ENCODE peak calls at places on chromosomes 2 and 18, in eight cellular contexts. T is esophagus squamous epithelium, D is adrenal gland, P is tibial nerve, H is ovary, U is IMR-90, N is A549, W is stomach. G is an unnamed sample.

GRCh38 chr2:10042301-10043161 is 819 bp upstream of the KLF11 start:
- DNase-seq in T (peak; percentile 23), D (peak; percentile 87), P (peak; percentile 64), H (peak; percentile 89), U (peak; percentile 47), N (no peak), W (peak; percentile 74), G (peak; percentile 88)

GRCh38 chr2:199468561-199469513 is 11.1 kb upstream of the SATB2 start:
- DNase-seq in T (no peak), D (no peak), P (no peak), H (no peak), U (no peak), N (no peak), W (no peak), G (no peak)

GRCh38 chr2:197168705-197169104 is 141.9 kb downstream of the ANKRD44 start:
- DNase-seq in T (peak; percentile 16), D (peak; percentile 65), P (peak; percentile 69), H (peak; percentile 66), U (peak; percentile 51), N (peak; percentile 52), W (peak; percentile 75), G (peak; percentile 47)

GRCh38 chr2:236282406-236282805 is 18.2 kb upstream of the ASB18 start:
- DNase-seq in T (no peak), D (no peak), P (no peak), H (no peak), U (no peak), N (no peak), W (no peak), G (no peak)

GRCh38 chr2:205482399-205483065 is 199.8 kb upstream of the NRP2 start:
- DNase-seq in T (no peak), D (no peak), P (no peak), H (no peak), U (peak; percentile 36), N (no peak), W (no peak), G (no peak)

GRCh38 chr2:132255714-132256113 is 94.0 kb upstream of the ANKRD30BL start:
- DNase-seq in T (no peak), D (no peak), P (no peak), H (no peak), U (no peak), N (no peak), W (no peak), G (no peak)

GRCh38 chr18:11260963-11261441 is 111.6 kb upstream of the PIEZO2 start:
- DNase-seq in T (no peak), D (no peak), P (no peak), H (no peak), U (no peak), N (no peak), W (no peak), G (no peak)

GRCh38 chr2:177129610-177130009 is 83.0 kb upstream of the HNRNPA3 start:
- DNase-seq in T (no peak), D (no peak), P (no peak), H (no peak), U (no peak), N (no peak), W (no peak), G (no peak)

GRCh38 chr2:185757356-185757755 is 18.8 kb downstream of the FSIP2 start:
- DNase-seq in T (no peak), D (no peak), P (no peak), H (no peak), U (peak; percentile 1), N (no peak), W (no peak), G (no peak)

GRCh38 chr18:59127047-59127446 is 12.6 kb upstream of the SEC11C start:
- DNase-seq in T (no peak), D (no peak), P (no peak), H (no peak), U (no peak), N (no peak), W (no peak), G (no peak)

GRCh38 chr2:174138161-174138560 is 110.2 kb downstream of the OLA1 start:
- DNase-seq in T (no peak), D (peak; percentile 17), P (no peak), H (no peak), U (no peak), N (peak; percentile 7), W (no peak), G (no peak)

GRCh38 chr2:263774-264492 is at the start of gene SH3YL1:
- DNase-seq in T (no peak), D (peak; percentile 66), P (no peak), H (peak; percentile 34), U (no peak), N (no peak), W (peak; percentile 87), G (no peak)

GRCh38 chr2:202136526-202136925 is 63.5 kb downstream of the KIAA2012 start:
- DNase-seq in T (no peak), D (no peak), P (no peak), H (no peak), U (no peak), N (no peak), W (no peak), G (no peak)

GRCh38 chr2:96412307-96413066 is 76.9 kb downstream of the NCAPH start:
- DNase-seq in T (no peak), D (no peak), P (no peak), H (no peak), U (no peak), N (no peak), W (no peak), G (no peak)

GRCh38 chr18:77526962-77527361 is 277.3 kb downstream of the GALR1 start:
- DNase-seq in T (no peak), D (no peak), P (no peak), H (no peak), U (no peak), N (no peak), W (no peak), G (no peak)

GRCh38 chr2:230382108-230382507 is 33.9 kb upstream of the SP100 start:
- DNase-seq in T (no peak), D (no peak), P (no peak), H (no peak), U (no peak), N (no peak), W (no peak), G (no peak)

GRCh38 chr2:63805412-63805811 is 36.3 kb upstream of the UGP2 start:
- DNase-seq in T (no peak), D (no peak), P (no peak), H (no peak), U (no peak), N (no peak), W (no peak), G (no peak)

GRCh38 chr2:55693181-55694125 is at the start of gene PNPT1:
- DNase-seq in T (peak; percentile 49), D (peak; percentile 96), P (peak; percentile 90), H (peak; percentile 89), U (peak; percentile 91), N (peak; percentile 98), W (peak; percentile 93), G (peak; percentile 97)
- TF ChIP-seq POLR2A in T (no peak), D (no peak), P (no peak), H (peak; percentile 50), U (peak; percentile 28), N (peak; percentile 96), W (no peak), G (peak; percentile 84)

GRCh38 chr2:175168564-175168945 is 552 bp upstream of the ATF2 start:
- DNase-seq in T (no peak), D (no peak), P (no peak), H (no peak), U (no peak), N (no peak), W (no peak), G (no peak)
- TF ChIP-seq POLR2A in T (no peak), D (peak; percentile 53), P (no peak), H (peak; percentile 67), U (no peak), N (peak; percentile 65), W (no peak), G (peak; percentile 77)

DNA sequence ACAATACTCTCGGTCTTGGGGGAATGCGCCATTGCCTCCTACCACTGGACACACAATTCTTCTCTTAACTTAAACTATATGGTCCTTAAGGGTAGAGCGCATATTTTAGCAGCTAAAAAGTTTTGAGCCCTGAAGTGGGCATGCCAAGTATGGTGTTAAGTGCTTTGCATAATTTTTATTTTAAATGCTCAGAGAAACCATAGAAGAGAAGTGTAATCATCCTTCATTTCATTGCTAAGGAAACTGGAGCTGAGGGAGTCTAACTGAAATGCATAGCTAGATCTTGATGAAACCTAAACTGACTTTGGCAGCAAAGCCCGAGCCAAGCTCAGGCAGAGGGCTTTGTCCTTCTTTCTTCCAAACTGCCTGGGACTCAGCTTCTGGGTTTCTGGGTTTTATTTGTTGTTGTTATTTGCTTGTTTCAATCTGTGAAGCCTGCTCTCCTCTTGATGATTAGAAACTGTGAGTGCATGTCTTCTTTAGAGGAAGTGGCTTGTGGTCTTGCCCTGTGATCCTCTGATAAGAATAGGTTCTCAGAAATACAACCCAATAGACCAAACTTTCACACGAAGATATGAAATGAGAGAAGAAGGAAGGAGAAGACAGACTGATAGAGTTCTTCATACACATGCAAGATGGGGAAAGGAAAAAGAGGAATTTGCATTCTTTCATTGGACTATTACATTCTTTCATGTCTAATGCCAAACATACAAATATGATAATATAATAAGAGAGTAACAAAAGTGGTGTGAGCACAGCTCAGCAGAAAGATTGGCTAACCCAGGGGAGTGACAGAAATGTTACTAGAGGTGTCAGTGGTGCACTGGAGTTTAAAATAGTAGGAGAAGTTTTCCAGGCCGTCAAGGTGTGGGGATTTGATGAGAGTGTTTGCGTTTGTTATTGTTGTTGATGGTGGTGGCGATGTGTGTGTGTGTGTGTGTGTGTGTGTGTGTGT is 7.5 kb upstream of the RNF144A start:
- DNase-seq in T (no peak), D (no peak), P (no peak), H (no peak), U (no peak), N (no peak), W (no peak), G (no peak)
- TF ChIP-seq POLR2A in T (no peak), D (no peak), P (no peak), H (no peak), U (no peak), N (no peak), W (no peak), G (no peak)

GRCh38 chr18:67516432-67517223 is at the start of gene DSEL:
- DNase-seq in T (peak; percentile 74), D (peak; percentile 99), P (peak; percentile 96), H (peak; percentile 98), U (peak; percentile 94), N (peak; percentile 53), W (peak; percentile 98), G (peak; percentile 44)
- TF ChIP-seq POLR2A in T (no peak), D (peak; percentile 50), P (peak; percentile 68), H (peak; percentile 30), U (peak; percentile 67), N (peak; percentile 26), W (no peak), G (peak; percentile 76)

GRCh38 chr2:21001225-21001946 is 42.5 kb downstream of the APOB start:
- DNase-seq in T (no peak), D (no peak), P (no peak), H (no peak), U (no peak), N (no peak), W (no peak), G (no peak)
- TF ChIP-seq POLR2A in T (no peak), D (no peak), P (no peak), H (no peak), U (no peak), N (no peak), W (no peak), G (no peak)

DNA sequence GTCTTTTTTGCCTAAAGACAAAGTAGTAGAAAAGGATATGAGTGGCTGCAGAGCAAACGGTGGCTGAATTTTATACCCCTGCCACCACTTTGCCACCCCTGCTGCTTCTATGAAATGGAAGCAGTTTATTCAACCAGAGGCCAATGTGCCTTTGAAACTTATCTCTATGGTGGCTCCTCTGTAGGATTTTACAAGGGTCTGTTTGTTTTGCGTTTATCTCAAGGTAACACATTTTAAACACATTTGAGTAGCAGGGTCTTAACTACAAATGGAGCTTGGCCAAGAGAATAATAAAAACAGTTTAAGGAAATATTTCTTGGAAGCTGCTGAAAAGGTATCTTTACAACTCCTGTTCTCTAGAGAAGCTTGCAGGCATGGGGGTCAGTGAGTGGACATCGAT is 6.1 kb downstream of the ALLC start:
- DNase-seq in T (no peak), D (no peak), P (no peak), H (no peak), U (no peak), N (no peak), W (no peak), G (no peak)
- TF ChIP-seq POLR2A in T (no peak), D (no peak), P (no peak), H (no peak), U (no peak), N (no peak), W (no peak), G (no peak)